ENCODE peak calls at places on chromosomes 3 and 15, in five cellular contexts. X is pancreas, O is breast epithelium, A is astrocyte, I is AG04450. T is an unnamed sample.

GRCh38 chr15:98981851-98982722 is 25.5 kb downstream of the PGPEP1L start:
- DNase-seq in X (no peak), O (no peak), A (peak), I (peak), T (no peak)

GRCh38 chr15:92612891-92613290 is 42.7 kb downstream of the FAM174B start:
- DNase-seq in X (no peak), O (no peak), A (no peak), I (no peak), T (no peak)

GRCh38 chr3:38623539-38623938 is 25.9 kb downstream of the SCN5A start:
- DNase-seq in X (no peak), O (no peak), A (no peak), I (no peak), T (no peak)

GRCh38 chr3:193711964-193712598 is 119.1 kb downstream of the OPA1 start:
- DNase-seq in X (peak), O (peak), A (no peak), I (no peak), T (no peak)

GRCh38 chr3:148556664-148557063 is 141.0 kb upstream of the AGTR1 start:
- DNase-seq in X (no peak), O (no peak), A (no peak), I (no peak), T (no peak)

GRCh38 chr15:55649058-55649423 is 60.9 kb upstream of the PYGO1 start:
- DNase-seq in X (no peak), O (no peak), A (peak), I (peak), T (no peak)

GRCh38 chr3:39752019-39752637 is 57.3 kb upstream of the MYRIP start:
- DNase-seq in X (no peak), O (no peak), A (no peak), I (no peak), T (no peak)

GRCh38 chr15:38920966-38921365 is 356.4 kb upstream of the RASGRP1 start:
- DNase-seq in X (no peak), O (no peak), A (no peak), I (no peak), T (no peak)

GRCh38 chr15:62360286-62360685 is 195.2 kb upstream of the C2CD4B start:
- DNase-seq in X (peak), O (no peak), A (no peak), I (no peak), T (no peak)

GRCh38 chr15:49830411-49830810 is 209.6 kb downstream of the DTWD1 start:
- DNase-seq in X (no peak), O (no peak), A (no peak), I (no peak), T (no peak)

GRCh38 chr15:96171842-96172241 is 158.7 kb upstream of the NR2F2 start:
- DNase-seq in X (no peak), O (no peak), A (peak), I (no peak), T (no peak)

GRCh38 chr3:192121921-192122320 is 605.4 kb downstream of the FGF12 start:
- DNase-seq in X (no peak), O (no peak), A (no peak), I (no peak), T (no peak)

GRCh38 chr3:142987707-142988106 is 13.7 kb upstream of the U2SURP start:
- DNase-seq in X (no peak), O (no peak), A (no peak), I (no peak), T (no peak)

GRCh38 chr3:56115698-56116097 is 352.6 kb downstream of the ERC2 start:
- DNase-seq in X (no peak), O (no peak), A (no peak), I (no peak), T (no peak)

GRCh38 chr15:47820780-47821319 is 103.5 kb downstream of the SEMA6D start:
- DNase-seq in X (no peak), O (no peak), A (peak), I (peak), T (no peak)

GRCh38 chr3:87128006-87128405 is 99.1 kb upstream of the CHMP2B start:
- DNase-seq in X (no peak), O (no peak), A (no peak), I (no peak), T (no peak)

GRCh38 chr3:78511840-78512239 is 1256.0 kb downstream of the ROBO1 start:
- DNase-seq in X (no peak), O (no peak), A (no peak), I (no peak), T (no peak)

GRCh38 chr3:187567741-187568140 is 102.5 kb downstream of the SST start:
- DNase-seq in X (no peak), O (no peak), A (peak), I (peak), T (no peak)
- H3K27ac ChIP-seq in X (no peak), O (no peak), A (peak), I (peak), T (no peak)

GRCh38 chr15:51067510-51067909 is 27.2 kb downstream of the TNFAIP8L3 start:
- DNase-seq in X (no peak), O (no peak), A (no peak), I (no peak), T (no peak)

GRCh38 chr15:51062736-51063135 is 32.0 kb downstream of the TNFAIP8L3 start:
- DNase-seq in X (no peak), O (no peak), A (no peak), I (no peak), T (no peak)

GRCh38 chr15:51069983-51070382 is 24.7 kb downstream of the TNFAIP8L3 start:
- DNase-seq in X (no peak), O (no peak), A (no peak), I (no peak), T (no peak)

GRCh38 chr15:51060058-51060598 is 34.6 kb downstream of the TNFAIP8L3 start:
- DNase-seq in X (no peak), O (no peak), A (no peak), I (no peak), T (no peak)

GRCh38 chr15:51065781-51066180 is 28.9 kb downstream of the TNFAIP8L3 start:
- DNase-seq in X (no peak), O (no peak), A (no peak), I (no peak), T (no peak)
- H3K27ac ChIP-seq in X (no peak), O (no peak), A (no peak), I (no peak), T (no peak)

GRCh38 chr15:71437919-71438318 is 322.6 kb downstream of the THSD4 start:
- DNase-seq in X (no peak), O (no peak), A (no peak), I (no peak), T (no peak)
- H3K27ac ChIP-seq in X (no peak), O (no peak), A (no peak), I (no peak), T (no peak)

GRCh38 chr3:188432826-188433525 is 279.0 kb downstream of the LPP start:
- DNase-seq in X (no peak), O (no peak), A (peak), I (no peak), T (no peak)
- H3K27ac ChIP-seq in X (peak), O (peak), A (no peak), I (no peak), T (no peak)

GRCh38 chr3:138912237-138912636 is 34.7 kb downstream of the FOXL2 start:
- DNase-seq in X (no peak), O (no peak), A (no peak), I (no peak), T (no peak)
- H3K27ac ChIP-seq in X (no peak), O (peak), A (no peak), I (no peak), T (no peak)

DNA sequence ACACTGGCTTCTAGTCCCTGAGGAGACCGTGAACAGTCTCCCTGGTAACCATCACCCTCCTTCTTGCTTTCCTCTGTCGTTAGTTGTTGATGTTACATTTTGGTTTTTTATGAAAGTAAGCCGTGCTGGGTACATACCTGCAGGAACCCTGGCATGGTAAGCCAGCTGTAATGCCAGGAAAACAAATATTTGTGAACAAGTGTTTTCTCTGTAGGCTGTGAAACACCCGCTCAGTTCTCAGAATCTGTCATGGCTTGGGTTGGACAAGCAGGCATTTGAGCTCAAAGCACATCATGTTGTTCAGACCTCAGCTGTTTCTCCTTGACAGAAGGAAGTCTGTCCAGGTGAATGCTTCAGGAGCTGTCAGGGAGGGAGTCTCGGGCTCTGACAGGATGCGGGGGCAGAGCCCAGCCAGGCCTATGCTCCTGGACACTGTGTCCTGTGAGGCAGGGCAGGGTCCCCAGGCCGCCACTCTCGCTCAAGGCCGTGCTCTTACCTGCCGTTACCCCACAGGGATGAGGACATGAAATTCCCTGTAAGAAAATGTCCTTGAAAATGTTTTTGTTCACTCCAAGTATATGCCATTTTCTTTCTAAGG is 63.7 kb downstream of the BOC start:
- DNase-seq in X (peak), O (no peak), A (no peak), I (no peak), T (no peak)
- H3K27ac ChIP-seq in X (peak), O (peak), A (no peak), I (no peak), T (no peak)

GRCh38 chr3:80017369-80017768 is 249.6 kb upstream of the ROBO1 start:
- DNase-seq in X (no peak), O (no peak), A (no peak), I (no peak), T (no peak)
- H3K27ac ChIP-seq in X (no peak), O (no peak), A (no peak), I (no peak), T (no peak)

DNA sequence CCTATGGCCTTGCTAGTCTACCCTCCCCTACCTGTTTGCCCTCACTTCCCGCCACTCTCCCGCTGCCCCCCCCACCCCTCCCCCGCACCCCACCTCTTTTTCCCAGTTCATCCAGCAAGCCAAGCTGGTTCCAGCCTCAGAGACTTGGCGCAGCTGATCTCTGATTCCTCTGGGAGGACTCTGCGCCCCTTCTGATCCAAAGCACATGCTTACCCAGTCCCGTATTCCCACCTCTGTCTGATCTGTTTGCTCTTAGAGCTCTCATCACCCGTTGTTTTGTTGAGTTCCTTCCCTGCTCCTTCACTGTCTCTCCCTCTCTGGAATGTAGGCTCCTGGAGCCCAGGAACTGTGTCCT is 1.3 kb upstream of the ZXDC start:
- DNase-seq in X (peak), O (no peak), A (no peak), I (no peak), T (no peak)
- H3K27ac ChIP-seq in X (no peak), O (peak), A (no peak), I (no peak), T (no peak)

T was measured in CD4-positive, alpha-beta T cell.